ENCODE peak calls at places on chromosome 15, in five cellular contexts. H is body of pancreas, V is HCT116, M is heart left ventricle, Y is HepG2. E is an unnamed sample.
A peak's percentile ranks its signal among the peaks of the same experiment; 100 is the strongest.

GRCh38 chr15:64521201-64521600 is 60.8 kb downstream of the ZNF609 start:
- ATAC-seq in H (peak; percentile 47), Y (no peak), M (peak; percentile 70), V (peak; percentile 5), E (no peak)

GRCh38 chr15:85707519-85708338 is 87.0 kb downstream of the KLHL25 start:
- ATAC-seq in V (no peak), H (peak; percentile 85), Y (peak; percentile 86), M (peak; percentile 48), E (peak; percentile 59)

GRCh38 chr15:100642217-100642949 is 40.0 kb downstream of the ASB7 start:
- ATAC-seq in V (no peak), M (no peak), Y (peak; percentile 38), H (no peak), E (no peak)

GRCh38 chr15:22968356-22968755 is 11.8 kb downstream of the CYFIP1 start:
- ATAC-seq in V (no peak), M (peak; percentile 35), H (no peak), Y (no peak), E (no peak)

GRCh38 chr15:40764766-40765136 is 883 bp downstream of the GCHFR start:
- ATAC-seq in H (no peak), M (no peak), Y (peak; percentile 1), V (no peak), E (no peak)

GRCh38 chr15:92845109-92845508 is 55.0 kb upstream of the CHD2 start:
- ATAC-seq in M (peak; percentile 71), Y (peak; percentile 65), H (peak; percentile 83), V (no peak), E (no peak)

GRCh38 chr15:50137330-50137761 is 18.3 kb upstream of the ATP8B4 start:
- ATAC-seq in V (peak; percentile 83), M (no peak), H (no peak), Y (no peak), E (no peak)

GRCh38 chr15:40871749-40872617 is 2.1 kb downstream of the RHOV start:
- ATAC-seq in M (no peak), H (peak; percentile 91), Y (no peak), V (no peak), E (no peak)

GRCh38 chr15:49644364-49644794 is 23.5 kb downstream of the DTWD1 start:
- ATAC-seq in H (peak; percentile 48), M (peak; percentile 48), Y (no peak), V (no peak), E (no peak)

GRCh38 chr15:31223478-31224350 is 102.9 kb upstream of the KLF13 start:
- ATAC-seq in Y (no peak), V (no peak), M (peak; percentile 48), H (peak; percentile 18), E (no peak)

GRCh38 chr15:81106560-81106959 is 27.5 kb upstream of the CFAP161 start:
- ATAC-seq in M (peak; percentile 69), V (peak; percentile 81), H (peak; percentile 87), Y (peak; percentile 66), E (peak; percentile 57)

GRCh38 chr15:92603743-92604470 is 51.7 kb downstream of the FAM174B start:
- ATAC-seq in H (no peak), M (no peak), V (no peak), Y (no peak), E (peak; percentile 79)

GRCh38 chr15:29039466-29040366 is 153.9 kb downstream of the APBA2 start:
- ATAC-seq in M (no peak), Y (no peak), V (no peak), H (no peak), E (no peak)

GRCh38 chr15:71588746-71589145 is 221.6 kb upstream of the NR2E3 start:
- ATAC-seq in H (no peak), M (no peak), V (peak; percentile 77), Y (no peak), E (no peak)

GRCh38 chr15:65326109-65326508 is 21.6 kb downstream of the RNU5B-1 start:
- ATAC-seq in V (no peak), Y (peak; percentile 46), H (peak; percentile 50), M (peak; percentile 69), E (peak; percentile 68)

GRCh38 chr15:89472785-89473256 is 23.6 kb downstream of the RHCG start:
- ATAC-seq in M (peak; percentile 59), Y (peak; percentile 96), H (peak; percentile 69), V (peak; percentile 99), E (no peak)

GRCh38 chr15:34327906-34328305 is 9.7 kb downstream of the SLC12A6 start:
- ATAC-seq in Y (no peak), H (no peak), V (no peak), M (no peak), E (no peak)

GRCh38 chr15:31405200-31405929 is 78.7 kb downstream of the KLF13 start:
- ATAC-seq in Y (peak; percentile 47), H (no peak), M (no peak), V (peak; percentile 59), E (no peak)

GRCh38 chr15:70722266-70723123 is 40.9 kb downstream of the UACA start:
- ATAC-seq in M (no peak), H (peak; percentile 40), V (peak; percentile 52), Y (no peak), E (peak; percentile 41)

GRCh38 chr15:31108836-31109235 is 7.3 kb upstream of the TRPM1 start:
- ATAC-seq in H (no peak), Y (no peak), V (no peak), M (no peak), E (no peak)

GRCh38 chr15:47987461-47987860 is 133.3 kb upstream of the SLC24A5 start:
- ATAC-seq in M (no peak), V (no peak), Y (no peak), H (no peak), E (no peak)

GRCh38 chr15:62977952-62978811 is 64.4 kb upstream of the TPM1 start:
- ATAC-seq in M (peak; percentile 52), Y (no peak), H (no peak), V (no peak), E (no peak)

GRCh38 chr15:47950447-47950846 is 170.3 kb upstream of the SLC24A5 start:
- ATAC-seq in H (no peak), M (no peak), Y (no peak), V (no peak), E (no peak)

GRCh38 chr15:98706986-98707385 is 58.6 kb downstream of the IGF1R start:
- ATAC-seq in M (peak; percentile 18), Y (no peak), V (no peak), H (no peak), E (no peak)

GRCh38 chr15:52546031-52546751 is 17.5 kb upstream of the MYO5A start:
- ATAC-seq in H (no peak), M (peak; percentile 22), Y (peak; percentile 76), V (peak; percentile 49), E (no peak)

GRCh38 chr15:35410775-35411174 is 135.2 kb downstream of the DPH6 start:
- ATAC-seq in V (no peak), M (no peak), Y (no peak), H (no peak), E (no peak)

GRCh38 chr15:69394556-69395282 is 19.4 kb upstream of the KIF23 start:
- ATAC-seq in H (peak; percentile 77), Y (peak; percentile 92), M (peak; percentile 91), V (peak; percentile 96), E (peak; percentile 86)

GRCh38 chr15:28021281-28022039 is 77.7 kb downstream of the OCA2 start:
- ATAC-seq in V (peak; percentile 71), Y (peak; percentile 76), H (peak; percentile 4), M (peak; percentile 33), E (no peak)

GRCh38 chr15:70140031-70140542 is 42.4 kb upstream of the TLE3 start:
- ATAC-seq in M (no peak), V (no peak), H (no peak), Y (no peak), E (no peak)

GRCh38 chr15:84750583-84751092 is 2.2 kb downstream of the ZNF592 start:
- ATAC-seq in H (no peak), V (no peak), Y (no peak), M (no peak), E (no peak)

GRCh38 chr15:100999369-100999768 is 80.2 kb downstream of the LRRK1 start:
- ATAC-seq in M (no peak), H (peak; percentile 45), Y (no peak), V (no peak), E (no peak)

GRCh38 chr15:77804210-77804609 is 171.5 kb upstream of the LINGO1 start:
- ATAC-seq in M (peak; percentile 67), Y (no peak), V (peak; percentile 14), H (no peak), E (no peak)
- H3K4me1 ChIP-seq in M (no peaks in the 10 kb centered on the region), Y (no peaks in the 10 kb centered on the region), V (peaks cover 3% of the 10 kb centered on the region), H (no peaks in the 10 kb centered on the region), E (no peaks in the 10 kb centered on the region)

DNA sequence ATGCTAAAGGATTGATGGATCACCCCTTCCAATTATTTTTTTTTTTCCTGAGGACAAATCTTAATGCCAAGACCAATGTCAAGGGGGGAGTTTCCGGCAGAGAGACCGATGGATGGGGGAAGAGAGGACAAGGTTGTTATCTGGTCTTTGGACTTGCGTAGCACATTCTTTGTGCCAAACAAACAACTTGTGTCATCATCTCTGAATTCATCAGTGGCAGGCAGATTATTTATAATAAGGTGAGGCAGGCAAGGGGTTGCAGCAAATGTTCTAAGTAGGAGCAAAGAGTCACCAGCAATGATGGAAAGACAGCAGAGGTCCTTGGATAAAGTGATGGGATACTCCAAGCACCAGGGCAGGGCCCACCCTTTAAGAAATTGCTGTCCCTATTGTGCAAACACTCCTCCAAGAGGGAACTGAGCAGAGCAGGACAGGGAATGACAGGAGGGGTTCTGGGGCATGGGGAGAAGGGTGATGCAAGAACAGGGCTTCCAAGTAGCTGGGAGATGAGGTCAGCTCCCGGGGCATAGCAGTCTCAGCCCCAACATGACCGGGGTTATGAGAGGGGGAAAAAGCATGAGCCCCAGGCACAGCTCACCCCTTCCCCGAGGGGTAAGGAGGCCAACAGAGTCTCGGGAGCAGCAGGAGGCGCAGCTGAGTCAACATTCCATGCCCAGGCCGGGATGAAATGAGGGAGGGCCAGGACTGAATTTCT is 57.4 kb downstream of the ANXA2 start:
- ATAC-seq in M (no peak), H (no peak), V (peak; percentile 14), Y (peak; percentile 53), E (peak; percentile 57)
- TF ChIP-seq CTCF in M (no peak), H (no peak), V (no peak), Y (peak; percentile 48), E (no peak)

DNA sequence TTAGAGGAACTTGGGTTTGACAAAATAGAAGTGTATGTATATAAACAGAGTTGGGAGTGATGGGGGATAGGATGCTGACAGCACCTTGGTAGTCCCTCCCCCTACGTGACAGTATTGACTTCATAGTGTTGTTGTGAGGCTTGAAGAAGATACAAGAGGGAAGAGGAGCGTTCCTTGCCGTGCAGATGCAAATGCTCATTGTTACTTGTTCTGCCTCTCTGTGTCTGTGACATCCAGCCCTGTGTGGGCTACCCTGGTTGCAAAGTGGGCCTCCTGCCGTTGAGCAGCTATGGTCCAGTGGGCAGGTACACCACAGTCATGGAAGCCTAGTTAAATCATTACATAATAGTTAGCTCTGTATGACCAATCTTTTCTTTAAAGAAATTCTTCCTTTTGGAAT is 45.0 kb downstream of the SMAD3 start:
- ATAC-seq in H (no peak), Y (no peak), V (no peak), M (no peak), E (no peak)
- TF ChIP-seq POLR2A in H (no peak), Y (no peak), V (no peak), M (no peak), E (no peak)

GRCh38 chr15:90819390-90819789 is 49.0 kb upstream of the FURIN start:
- ATAC-seq in Y (peak; percentile 44), H (peak; percentile 86), M (peak; percentile 92), V (peak; percentile 17), E (no peak)

GRCh38 chr15:90819850-90820249 is 48.5 kb upstream of the FURIN start:
- ATAC-seq in Y (peak; percentile 45), M (peak; percentile 7), H (peak; percentile 7), V (no peak), E (no peak)

GRCh38 chr15:90817117-90818057 is 51.0 kb upstream of the FURIN start:
- ATAC-seq in M (no peak), Y (no peak), H (no peak), V (peak; percentile 18), E (no peak)

GRCh38 chr15:90820481-90820880 is 47.9 kb upstream of the FURIN start:
- ATAC-seq in M (no peak), V (no peak), Y (no peak), H (no peak), E (no peak)

GRCh38 chr15:90818251-90819210 is 49.9 kb upstream of the FURIN start:
- ATAC-seq in H (no peak), V (peak; percentile 45), M (peak; percentile 38), Y (peak; percentile 86), E (no peak)
- H3K4me1 ChIP-seq in H (peaks cover 29% of the 10 kb centered on the region), V (peaks cover 2% of the 10 kb centered on the region), M (peaks cover 12% of the 10 kb centered on the region), Y (peaks cover 16% of the 10 kb centered on the region), E (peaks cover 8% of the 10 kb centered on the region)